ENCODE peak calls at places on chromosomes 7 and 10, in seven cellular contexts. L is IMR-90, N is H9, E is H1, U is neuronal stem cell, M is mesenchymal stem cell, B is mesendoderm. J is an unnamed sample.
A peak's percentile ranks its signal among the peaks of the same experiment; 100 is the strongest.

GRCh38 chr10:132539431-132539839 is 1.8 kb downstream of the INPP5A start:
- DNase-seq in N (no peak), L (no peak), B (no peak), U (no peak), E (no peak), M (no peak), J (no peak)

GRCh38 chr10:43238462-43238861 is 28.4 kb downstream of the RASGEF1A start:
- DNase-seq in B (no peak), L (no peak), N (peak; percentile 13), U (no peak), M (no peak), E (no peak), J (no peak)

GRCh38 chr10:80163741-80164341 is 31.3 kb downstream of the PLAC9 start:
- DNase-seq in M (peak; percentile 92), U (peak; percentile 23), E (no peak), L (peak; percentile 90), N (no peak), B (no peak), J (no peak)

GRCh38 chr10:119416855-119417254 is 125.7 kb downstream of the RGS10 start:
- DNase-seq in E (peak; percentile 36), L (peak; percentile 60), M (peak; percentile 69), B (peak; percentile 70), N (peak; percentile 80), U (peak; percentile 52), J (no peak)

GRCh38 chr10:125039354-125039769 is 97.4 kb downstream of the ZRANB1 start:
- DNase-seq in M (no peak), E (no peak), N (no peak), B (no peak), U (no peak), L (no peak), J (no peak)

GRCh38 chr10:72146559-72147323 is 58.4 kb upstream of the SPOCK2 start:
- DNase-seq in L (no peak), E (no peak), M (no peak), N (no peak), U (no peak), B (no peak), J (no peak)

GRCh38 chr10:43373461-43373860 is 2.0 kb downstream of the FXYD4 start:
- DNase-seq in E (no peak), B (no peak), U (no peak), N (no peak), M (no peak), L (no peak), J (no peak)

GRCh38 chr10:31197886-31198285 is 121.1 kb upstream of the ZEB1 start:
- DNase-seq in E (no peak), M (no peak), U (no peak), L (peak; percentile 78), B (no peak), N (no peak), J (no peak)

GRCh38 chr7:73972614-73973013 is 55.4 kb upstream of the ELN start:
- DNase-seq in E (no peak), N (no peak), U (no peak), L (no peak), M (no peak), B (no peak), J (no peak)

GRCh38 chr10:132699411-132700167 is 86.4 kb downstream of the NKX6-2 start:
- DNase-seq in L (no peak), U (no peak), M (no peak), B (no peak), E (no peak), N (peak; percentile 25), J (no peak)

GRCh38 chr7:30433506-30433905 is 45.1 kb downstream of the NOD1 start:
- DNase-seq in L (no peak), N (no peak), E (no peak), M (no peak), U (no peak), B (no peak), J (no peak)

GRCh38 chr7:347644-348479 is 57.9 kb downstream of the FOXL3 start:
- DNase-seq in N (no peak), U (no peak), L (no peak), M (no peak), E (no peak), B (no peak), J (no peak)

GRCh38 chr10:13977861-13978843 is 352.6 kb downstream of the FRMD4A start:
- DNase-seq in B (no peak), L (peak; percentile 98), N (no peak), U (no peak), E (no peak), M (peak; percentile 51), J (no peak)

GRCh38 chr10:111705026-111705425 is 478.5 kb downstream of the GPAM start:
- DNase-seq in B (no peak), N (no peak), L (no peak), M (no peak), U (no peak), E (no peak), J (no peak)

GRCh38 chr10:12400266-12400931 is 51.1 kb downstream of the CAMK1D start:
- DNase-seq in B (no peak), M (no peak), U (no peak), L (peak; percentile 70), N (no peak), E (no peak), J (no peak)

GRCh38 chr10:25024528-25024927 is 8.1 kb downstream of the THNSL1 start:
- DNase-seq in E (no peak), U (no peak), B (no peak), L (no peak), M (no peak), N (no peak), J (no peak)

GRCh38 chr10:69797959-69798358 is 3.7 kb upstream of the COL13A1 start:
- DNase-seq in U (no peak), N (no peak), B (no peak), L (no peak), E (no peak), M (no peak), J (no peak)

GRCh38 chr7:81014266-81014665 is 95.4 kb upstream of the SEMA3C start:
- DNase-seq in N (no peak), E (no peak), M (no peak), L (peak; percentile 26), B (no peak), U (no peak), J (no peak)

GRCh38 chr7:155377837-155378579 is 79.9 kb upstream of the EN2 start:
- DNase-seq in N (peak; percentile 57), L (peak; percentile 10), B (peak; percentile 40), E (no peak), U (no peak), M (peak; percentile 22), J (no peak)
- H2BK120ac ChIP-seq in N (no peak overlapping the region), L (no peak overlapping the region), B (no peak overlapping the region), E (no peak overlapping the region), U (no peak overlapping the region), M (no peak overlapping the region), J (no peak overlapping the region)

DNA sequence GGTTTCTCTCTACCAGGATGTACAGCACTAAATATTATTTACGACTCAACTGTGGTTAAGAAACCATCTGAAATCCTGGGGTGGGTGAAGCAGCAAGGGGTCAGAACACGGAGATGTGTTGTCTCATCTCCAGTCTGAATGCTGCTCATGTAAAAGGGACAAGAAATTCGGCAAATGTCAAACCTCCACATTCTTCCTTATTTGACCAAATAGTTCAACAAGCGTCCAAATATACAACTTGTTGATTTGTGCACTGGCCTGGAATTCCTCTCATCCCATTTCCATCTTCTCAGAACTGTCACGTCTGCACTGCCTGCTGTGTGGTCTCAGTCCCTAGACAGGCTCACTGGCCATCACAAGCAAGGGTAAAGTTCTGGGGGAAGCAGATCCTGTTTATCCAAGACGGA is 520.0 kb downstream of the PARD3 start:
- DNase-seq in U (no peak), E (no peak), N (no peak), M (peak; percentile 88), L (peak; percentile 38), B (no peak), J (no peak)
- H2BK120ac ChIP-seq in U (no peak overlapping the region), E (no peak overlapping the region), N (no peak overlapping the region), M (no peak overlapping the region), L (peak overlapping the region; percentile 5), B (no peak overlapping the region), J (no peak overlapping the region)

GRCh38 chr7:15544050-15544449 is 17.8 kb downstream of the AGMO start:
- DNase-seq in M (no peak), L (no peak), B (no peak), U (no peak), N (no peak), E (no peak), J (no peak)

GRCh38 chr7:15546272-15546792 is 15.5 kb downstream of the AGMO start:
- DNase-seq in B (no peak), E (no peak), L (no peak), M (no peak), N (peak; percentile 33), U (no peak), J (no peak)
- H2BK120ac ChIP-seq in B (no peak overlapping the region), E (peak overlapping the region; percentile 39), L (no peak overlapping the region), M (no peak overlapping the region), N (no peak overlapping the region), U (no peak overlapping the region), J (no peak overlapping the region)

DNA sequence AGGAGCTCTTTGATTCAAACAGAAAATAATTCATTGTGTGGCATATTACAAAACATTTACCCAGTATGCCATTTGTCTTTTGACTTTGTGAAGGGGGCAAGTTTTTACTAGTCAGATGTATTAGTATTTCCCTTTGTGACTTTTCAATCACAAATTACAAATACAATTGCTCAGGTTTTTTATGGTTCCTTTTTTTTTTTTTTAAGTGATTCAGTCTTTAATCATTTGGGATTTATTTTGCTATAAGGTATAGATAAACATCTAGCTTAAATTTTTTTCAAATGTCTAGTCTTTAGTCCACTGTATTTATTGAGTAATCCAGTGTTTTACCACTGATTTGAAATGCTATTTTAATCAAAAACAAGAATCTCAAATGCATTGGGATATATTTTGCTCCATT is 75.9 kb downstream of the AOAH start:
- DNase-seq in U (no peak), L (no peak), B (no peak), N (no peak), E (no peak), M (no peak), J (no peak)
- H2BK120ac ChIP-seq in U (no peak overlapping the region), L (no peak overlapping the region), B (no peak overlapping the region), N (no peak overlapping the region), E (no peak overlapping the region), M (no peak overlapping the region), J (no peak overlapping the region)

GRCh38 chr7:50321678-50322077 is 17.2 kb downstream of the IKZF1 start:
- DNase-seq in U (no peak), E (no peak), L (no peak), N (no peak), M (no peak), B (no peak), J (no peak)
- H2BK120ac ChIP-seq in U (no peak overlapping the region), E (no peak overlapping the region), L (no peak overlapping the region), N (no peak overlapping the region), M (no peak overlapping the region), B (no peak overlapping the region), J (no peak overlapping the region)

J was measured in trophoblast cell.